ENCODE peak calls at places on chromosomes 12 and 14, in four cellular contexts. S is left ventricle myocardium inferior; V is activated CD4-positive, alpha-beta T cell treated with anti-CD3 and anti-CD28 coated beads, Interleukin-2, amount 50 U/mL, for 4 hours; X is neural progenitor cell. Q is an unnamed sample.

GRCh38 chr12:40692617-40693502 is 621 bp downstream of the CNTN1 start:
- DNase-seq in V (no peak), X (peak; percentile 37), S (no peak), Q (no peak)

GRCh38 chr14:40368314-40368713 is 936.1 kb upstream of the FBXO33 start:
- DNase-seq in V (no peak), X (no peak), S (no peak), Q (no peak)

GRCh38 chr12:62703011-62703380 is 232.0 kb downstream of the PPM1H start:
- DNase-seq in V (no peak), S (no peak), X (no peak), Q (no peak)

GRCh38 chr12:45232771-45233372 is 17.0 kb downstream of the ANO6 start:
- DNase-seq in S (no peak), V (peak; percentile 17), X (no peak), Q (peak; percentile 30)

GRCh38 chr14:32432813-32433538 is 103.9 kb downstream of the AKAP6 start:
- DNase-seq in S (no peak), V (no peak), X (no peak), Q (no peak)

GRCh38 chr12:90621927-90622326 is 333.0 kb downstream of the CCER1 start:
- DNase-seq in V (no peak), S (no peak), X (no peak), Q (no peak)

GRCh38 chr12:112664569-112664968 is 127.0 kb upstream of the RPH3A start:
- DNase-seq in X (peak; percentile 78), V (no peak), S (no peak), Q (peak; percentile 7)

GRCh38 chr14:106500571-106500970 is 974.2 kb downstream of the TMEM121 start:
- DNase-seq in V (no peak), S (no peak), X (no peak), Q (no peak)

GRCh38 chr12:50265770-50266524 is 17.4 kb downstream of the LIMA1 start:
- DNase-seq in V (no peak), S (no peak), X (no peak), Q (no peak)

GRCh38 chr12:108267449-108267848 is 71.7 kb downstream of the CMKLR1 start:
- DNase-seq in X (no peak), S (no peak), V (no peak), Q (no peak)

GRCh38 chr12:100724071-100724470 is 70.5 kb upstream of the ANO4 start:
- DNase-seq in S (no peak), X (peak; percentile 76), V (no peak), Q (no peak)

GRCh38 chr12:117087808-117088207 is 11.4 kb downstream of the TESC start:
- DNase-seq in X (no peak), S (no peak), V (no peak), Q (no peak)

GRCh38 chr14:32457213-32457920 is 128.3 kb downstream of the AKAP6 start:
- DNase-seq in S (peak; percentile 55), X (no peak), V (no peak), Q (no peak)

GRCh38 chr12:78645956-78646355 is 218.6 kb upstream of the SYT1 start:
- DNase-seq in X (no peak), S (no peak), V (no peak), Q (no peak)

GRCh38 chr14:72608391-72609204 is 285.3 kb downstream of the DPF3 start:
- DNase-seq in X (no peak), S (no peak), V (no peak), Q (no peak)

GRCh38 chr14:102784892-102785597 is 7.8 kb downstream of the TRAF3 start:
- DNase-seq in V (no peak), S (no peak), X (no peak), Q (no peak)

GRCh38 chr14:101603096-101603495 is 41.8 kb downstream of the DIO3 start:
- DNase-seq in X (no peak), V (no peak), S (peak; percentile 4), Q (no peak)

GRCh38 chr12:132835076-132835870 is 6.6 kb upstream of the GOLGA3 start:
- DNase-seq in X (no peak), S (no peak), V (no peak), Q (no peak)

GRCh38 chr12:113296557-113297213 is 38.2 kb downstream of the SLC8B1 start:
- DNase-seq in V (no peak), S (no peak), X (no peak), Q (no peak)

GRCh38 chr12:133120385-133121191 is 9.5 kb downstream of the ZNF891 start:
- DNase-seq in V (no peak), S (no peak), X (no peak), Q (no peak)

GRCh38 chr12:24415934-24416333 is 466.5 kb upstream of the SOX5 start:
- DNase-seq in X (no peak), S (no peak), V (no peak), Q (no peak)

GRCh38 chr12:104673294-104674062 is 216.7 kb downstream of the CHST11 start:
- DNase-seq in V (no peak), X (no peak), S (no peak), Q (no peak)

GRCh38 chr14:92900660-92901059 is 22.3 kb upstream of the CHGA start:
- DNase-seq in S (no peak), V (no peak), X (no peak), Q (no peak)

GRCh38 chr14:64683264-64683663 is 21.0 kb upstream of the PLEKHG3 start:
- DNase-seq in X (peak; percentile 34), V (no peak), S (no peak), Q (no peak)

GRCh38 chr12:109331546-109331945 is 16.2 kb upstream of the MYO1H start:
- DNase-seq in V (no peak), S (no peak), X (peak; percentile 49), Q (no peak)

GRCh38 chr14:89025581-89026236 is 201.3 kb downstream of the TTC8 start:
- DNase-seq in X (no peak), S (no peak), V (no peak), Q (no peak)

GRCh38 chr12:292186-292585 is 29.6 kb upstream of the SLC6A13 start:
- DNase-seq in X (no peak), S (no peak), V (no peak), Q (no peak)

GRCh38 chr14:76138758-76139723 is 12.7 kb upstream of the GPATCH2L start:
- DNase-seq in X (peak; percentile 94), S (no peak), V (no peak), Q (no peak)

GRCh38 chr12:58819345-58819744 is 101.0 kb downstream of the LRIG3 start:
- DNase-seq in X (no peak), V (no peak), S (peak; percentile 15), Q (no peak)

GRCh38 chr12:91618281-91618680 is 435.7 kb upstream of the DCN start:
- DNase-seq in V (no peak), S (no peak), X (no peak), Q (no peak)

GRCh38 chr12:6956332-6956727 is 5.2 kb downstream of the PTPN6 start:
- DNase-seq in X (no peak), S (no peak), V (no peak), Q (no peak)

GRCh38 chr14:105850853-105851581 is 324.6 kb downstream of the TMEM121 start:
- DNase-seq in S (no peak), V (no peak), X (no peak), Q (no peak)

GRCh38 chr14:100576091-100577085 is 10.8 kb downstream of the BEGAIN start:
- DNase-seq in X (no peak), V (no peak), S (peak; percentile 4), Q (no peak)